ENCODE peak calls at places on chromosomes 3 and 15, in ten cellular contexts. J is GM12878; S is NCI-H1417; G is T-helper 1 cell; A is stimulated activated CD4-positive, alpha-beta T cell treated with anti-CD3 and anti-CD28 coated beads, Interleukin-4, amount 100 ng/mL, for 1 hour; R is AG04450; X is HEK293T; Q is activated T-helper 1 cell treated with Interleukin-2 at 50 U/mL for 16 hours; P is right cardiac atrium; I is progenitor cell of endocrine pancreas. U is an unnamed sample.

GRCh38 chr3:174951023-174951422 is 91.9 kb downstream of the NAALADL2 start:
- DNase-seq in Q (no peak), S (no peak), P (no peak), G (no peak), R (peak), I (no peak), A (no peak), J (no peak), X (no peak), U (no peak)

GRCh38 chr3:16112910-16113504 is 61.5 kb upstream of the GALNT15 start:
- DNase-seq in P (no peak), G (no peak), R (no peak), I (no peak), Q (no peak), A (no peak), X (no peak), J (no peak), S (no peak), U (no peak)

GRCh38 chr3:63976166-63976861 is 47.0 kb downstream of the PSMD6 start:
- DNase-seq in S (no peak), Q (no peak), R (peak), A (no peak), P (no peak), G (no peak), X (no peak), I (no peak), J (no peak), U (no peak)

GRCh38 chr3:113035387-113035982 is 44.7 kb downstream of the GTPBP8 start:
- DNase-seq in G (no peak), R (no peak), S (peak), A (no peak), Q (no peak), P (no peak), I (peak), J (no peak), X (peak), U (no peak)

GRCh38 chr3:119069725-119070124 is 35.1 kb upstream of the IGSF11 start:
- DNase-seq in G (no peak), A (no peak), R (no peak), I (no peak), S (no peak), P (no peak), X (no peak), Q (no peak), J (no peak), U (no peak)

GRCh38 chr3:165339753-165340152 is 143.6 kb upstream of the SLITRK3 start:
- DNase-seq in P (no peak), J (no peak), Q (no peak), I (no peak), A (no peak), S (peak), X (no peak), G (no peak), R (no peak), U (no peak)

GRCh38 chr15:41832875-41833274 is 5.0 kb downstream of the JMJD7 start:
- DNase-seq in P (peak), J (no peak), X (no peak), R (no peak), G (no peak), A (no peak), I (no peak), Q (no peak), S (peak), U (no peak)

GRCh38 chr3:12143949-12144504 is 14.7 kb downstream of the TIMP4 start:
- DNase-seq in X (no peak), J (no peak), P (peak), G (no peak), Q (no peak), S (no peak), I (no peak), A (no peak), R (peak), U (no peak)

GRCh38 chr3:37891227-37891626 is 29.5 kb downstream of the CTDSPL start:
- DNase-seq in A (no peak), P (no peak), S (no peak), G (no peak), X (no peak), J (no peak), R (no peak), I (no peak), Q (no peak), U (no peak)

GRCh38 chr15:94843060-94843459 is 611.7 kb downstream of the MCTP2 start:
- DNase-seq in Q (no peak), S (no peak), A (no peak), P (no peak), X (no peak), R (no peak), J (no peak), I (no peak), G (no peak), U (no peak)

U was measured in CD8-positive, alpha-beta memory T cell.